ENCODE peak calls at places on chromosomes 12 and 14, in five cellular contexts. A is upper lobe of left lung, K is A549, L is transverse colon, T is stomach. C is an unnamed sample.

GRCh38 chr14:51929920-51930682 is 59.2 kb upstream of the RTRAF start:
- DNase-seq in A (no peak), K (no peak), L (no peak), T (no peak), C (no peak)

GRCh38 chr14:22112004-22112403 is 438.4 kb upstream of the OR4E1 start:
- DNase-seq in A (no peak), K (peak), L (no peak), T (no peak), C (no peak)

GRCh38 chr14:105398726-105399440 is 545 bp downstream of the TEX22 start:
- DNase-seq in A (no peak), K (peak), L (no peak), T (no peak), C (no peak)

GRCh38 chr12:123643911-123644310 is 10.3 kb downstream of the GTF2H3 start:
- DNase-seq in A (no peak), K (no peak), L (no peak), T (no peak), C (no peak)

GRCh38 chr14:53537421-53538315 is 384.5 kb upstream of the DDHD1 start:
- DNase-seq in A (no peak), K (no peak), L (peak), T (no peak), C (no peak)

GRCh38 chr14:88542857-88543795 is 11.7 kb downstream of the PTPN21 start:
- DNase-seq in A (no peak), K (peak), L (peak), T (no peak), C (no peak)

GRCh38 chr14:68036203-68036602 is 216.6 kb downstream of the RAD51B start:
- DNase-seq in A (no peak), K (no peak), L (no peak), T (no peak), C (no peak)

GRCh38 chr12:94640134-94640928 is 10.0 kb downstream of the TMCC3 start:
- DNase-seq in A (no peak), K (no peak), L (peak), T (no peak), C (no peak)

GRCh38 chr14:71733210-71733883 is 198.9 kb upstream of the RGS6 start:
- DNase-seq in A (peak), K (no peak), L (no peak), T (no peak), C (no peak)

GRCh38 chr14:101372494-101372813 is 188.8 kb upstream of the DIO3 start:
- DNase-seq in A (no peak), K (no peak), L (no peak), T (no peak), C (no peak)

GRCh38 chr14:73008501-73008900 is 18.4 kb downstream of the ZFYVE1 start:
- DNase-seq in A (no peak), K (no peak), L (no peak), T (no peak), C (no peak)

GRCh38 chr14:105885561-105886320 is 359.4 kb downstream of the TMEM121 start:
- DNase-seq in A (peak), K (no peak), L (peak), T (peak), C (no peak)

GRCh38 chr14:105258846-105259245 is 10.5 kb downstream of the BTBD6 start:
- DNase-seq in A (peak), K (peak), L (peak), T (peak), C (no peak)

GRCh38 chr12:68227356-68227755 is 1.7 kb upstream of the IL26 start:
- DNase-seq in A (no peak), K (no peak), L (no peak), T (no peak), C (no peak)

GRCh38 chr14:106840258-106840657 is 1313.9 kb downstream of the TMEM121 start:
- DNase-seq in A (no peak), K (no peak), L (no peak), T (no peak), C (no peak)

GRCh38 chr14:68208218-68208617 is 388.6 kb downstream of the RAD51B start:
- DNase-seq in A (no peak), K (no peak), L (no peak), T (no peak), C (no peak)

GRCh38 chr12:106767954-106768501 is 6.5 kb upstream of the RIC8B start:
- DNase-seq in A (no peak), K (peak), L (no peak), T (no peak), C (no peak)

GRCh38 chr14:29663281-29663801 is 264.3 kb downstream of the PRKD1 start:
- DNase-seq in A (no peak), K (no peak), L (no peak), T (no peak), C (no peak)

GRCh38 chr14:34498684-34499412 is 36.8 kb upstream of the SPTSSA start:
- DNase-seq in A (no peak), K (peak), L (peak), T (peak), C (no peak)

GRCh38 chr12:115341442-115341841 is 657.5 kb upstream of the TBX3 start:
- DNase-seq in A (no peak), K (peak), L (peak), T (peak), C (peak)

GRCh38 chr12:15563683-15564082 is 225.5 kb downstream of the EPS8 start:
- DNase-seq in A (no peak), K (no peak), L (no peak), T (no peak), C (no peak)

GRCh38 chr12:13093191-13093849 is 10.1 kb downstream of the GSG1 start:
- DNase-seq in A (no peak), K (no peak), L (no peak), T (no peak), C (peak)

GRCh38 chr14:91570021-91570420 is 59.9 kb upstream of the PPP4R3A start:
- DNase-seq in A (no peak), K (no peak), L (no peak), T (no peak), C (peak)

GRCh38 chr12:5185435-5186069 is 141.9 kb downstream of the KCNA5 start:
- DNase-seq in A (no peak), K (no peak), L (no peak), T (no peak), C (no peak)

GRCh38 chr14:25400607-25401206 is 350.8 kb upstream of the STXBP6 start:
- DNase-seq in A (no peak), K (peak), L (peak), T (peak), C (no peak)

GRCh38 chr14:101111620-101112290 is 208.2 kb upstream of the RTL1 start:
- DNase-seq in A (peak), K (no peak), L (no peak), T (peak), C (peak)

GRCh38 chr12:25692115-25693035 is 139.3 kb upstream of the LMNTD1 start:
- DNase-seq in A (no peak), K (no peak), L (no peak), T (no peak), C (no peak)

GRCh38 chr14:37595809-37596595 is 573 bp downstream of the TTC6 start:
- DNase-seq in A (peak), K (peak), L (peak), T (peak), C (no peak)

GRCh38 chr12:29610473-29611174 is 113.1 kb upstream of the OVCH1 start:
- DNase-seq in A (no peak), K (no peak), L (no peak), T (no peak), C (no peak)

GRCh38 chr14:70448633-70449032 is 3.3 kb upstream of the ADAM21 start:
- DNase-seq in A (no peak), K (peak), L (no peak), T (no peak), C (no peak)

GRCh38 chr12:79959484-79959883 is 24.6 kb upstream of the PPP1R12A start:
- DNase-seq in A (no peak), K (no peak), L (no peak), T (no peak), C (no peak)

GRCh38 chr14:104723651-104724406 is at the start of gene ADSS1:
- DNase-seq in A (peak), K (peak), L (peak), T (peak), C (no peak)

GRCh38 chr12:108770269-108770829 is 39.0 kb upstream of the CORO1C start:
- DNase-seq in A (peak), K (no peak), L (no peak), T (no peak), C (no peak)

GRCh38 chr14:64756712-64757111 is 52.5 kb downstream of the PLEKHG3 start:
- DNase-seq in A (no peak), K (no peak), L (no peak), T (no peak), C (no peak)

GRCh38 chr14:64758711-64759554 is 54.7 kb downstream of the PLEKHG3 start:
- DNase-seq in A (no peak), K (peak), L (no peak), T (peak), C (no peak)

GRCh38 chr14:64755661-64756265 is 51.5 kb downstream of the PLEKHG3 start:
- DNase-seq in A (no peak), K (no peak), L (peak), T (no peak), C (no peak)

GRCh38 chr14:64758025-64758521 is 53.8 kb downstream of the PLEKHG3 start:
- DNase-seq in A (no peak), K (peak), L (peak), T (no peak), C (no peak)

DNA sequence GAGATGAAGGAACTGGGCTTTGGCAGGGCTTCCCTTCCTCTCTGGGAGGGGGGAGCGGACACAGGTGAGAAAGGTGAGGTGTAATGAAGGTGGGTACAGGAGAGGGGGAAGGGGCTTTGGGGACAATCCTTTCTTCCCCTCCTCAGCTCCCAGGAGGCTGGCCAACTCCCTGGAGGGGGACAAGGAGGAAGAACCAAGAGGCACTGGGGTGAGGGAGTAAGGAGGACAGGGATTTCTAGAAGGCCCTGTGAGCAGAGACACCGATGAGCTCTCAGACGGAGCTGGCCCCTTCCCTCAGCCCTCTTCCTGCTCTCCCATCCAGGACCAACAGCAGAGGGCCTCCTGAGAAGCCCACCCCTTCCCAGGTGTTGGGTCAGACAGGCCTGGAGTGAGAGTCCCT is 53.4 kb downstream of the PLEKHG3 start:
- DNase-seq in A (no peak), K (no peak), L (no peak), T (no peak), C (no peak)
- H3K27ac ChIP-seq in A (peak), K (peak), L (no peak), T (peak), C (no peak)

GRCh38 chr14:24366664-24367505 is 1.1 kb upstream of the NFATC4 start:
- DNase-seq in A (peak), K (peak), L (peak), T (peak), C (peak)
- TF ChIP-seq EP300 in A (no peak), K (no peak), L (no peak), T (peak), C (no peak)

GRCh38 chr12:56695327-56696101 is 7.4 kb upstream of the PTGES3 start:
- DNase-seq in A (no peak), K (no peak), L (no peak), T (no peak), C (no peak)
- H3K27ac ChIP-seq in A (no peak), K (no peak), L (no peak), T (no peak), C (no peak)

DNA sequence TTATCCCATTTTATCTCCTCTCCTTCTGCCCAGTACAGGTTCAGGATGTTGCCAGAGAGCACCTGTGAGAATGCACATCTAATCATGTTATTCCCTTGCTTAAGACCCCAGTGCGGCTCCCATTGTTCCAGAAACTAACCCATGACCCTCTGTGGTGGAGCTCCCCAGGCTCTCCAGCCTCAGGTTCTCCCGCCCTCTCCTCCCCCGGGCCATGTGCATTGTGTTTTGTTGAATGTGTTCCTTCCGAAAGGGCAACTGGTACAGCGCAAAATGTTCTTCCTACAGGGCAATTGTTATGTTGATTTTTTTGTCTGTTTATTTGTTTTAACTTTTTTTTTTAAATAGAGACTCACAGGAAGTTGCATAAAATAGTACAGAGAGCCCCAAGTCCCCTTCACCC is 31.1 kb downstream of the TMEM132C start:
- DNase-seq in A (no peak), K (no peak), L (no peak), T (no peak), C (no peak)
- TF ChIP-seq EP300 in A (no peak), K (no peak), L (no peak), T (no peak), C (no peak)

GRCh38 chr12:32265461-32265860 is 133.9 kb upstream of the FGD4 start:
- DNase-seq in A (no peak), K (no peak), L (no peak), T (no peak), C (no peak)
- H3K27ac ChIP-seq in A (no peak), K (no peak), L (no peak), T (no peak), C (no peak)

GRCh38 chr12:39395866-39396265 is 47.1 kb downstream of the KIF21A start:
- DNase-seq in A (no peak), K (no peak), L (no peak), T (no peak), C (no peak)
- TF ChIP-seq EP300 in A (no peak), K (no peak), L (no peak), T (no peak), C (no peak)

GRCh38 chr12:11877102-11877826 is 193.5 kb upstream of the BCL2L14 start:
- DNase-seq in A (no peak), K (no peak), L (no peak), T (no peak), C (no peak)
- H3K27ac ChIP-seq in A (peak), K (peak), L (peak), T (peak), C (peak)